ENCODE peak calls at places on chromosomes 2 and 18, in ten cellular contexts. One of them, this sample, is unnamed.

GRCh38 chr2:102892693-102893290 is 131.0 kb downstream of the TMEM182 start:
- DNase-seq in AG04449: no peak
- DNase-seq in Caco-2: no peak
- DNase-seq in GM23338: peak
- DNase-seq in GM20000: no peak
- DNase-seq in nephron progenitor cell: no peak
- DNase-seq in heart right ventricle: no peak
- DNase-seq in stomach: no peak
- DNase-seq in nucleus accumbens: no peak
- DNase-seq in D341Med: no peak
- DNase-seq in this sample: no peak

GRCh38 chr2:239321596-239322413 is 79.0 kb downstream of the HDAC4 start:
- DNase-seq in D341Med: no peak
- DNase-seq in GM23338: no peak
- DNase-seq in nucleus accumbens: no peak
- DNase-seq in GM20000: no peak
- DNase-seq in heart right ventricle: no peak
- DNase-seq in Caco-2: no peak
- DNase-seq in AG04449: no peak
- DNase-seq in nephron progenitor cell: no peak
- DNase-seq in stomach: no peak
- DNase-seq in this sample: peak

GRCh38 chr2:122244830-122245229 is 489.4 kb downstream of the TSN start:
- DNase-seq in stomach: no peak
- DNase-seq in AG04449: no peak
- DNase-seq in nephron progenitor cell: no peak
- DNase-seq in GM23338: no peak
- DNase-seq in GM20000: no peak
- DNase-seq in nucleus accumbens: no peak
- DNase-seq in D341Med: no peak
- DNase-seq in Caco-2: no peak
- DNase-seq in heart right ventricle: no peak
- DNase-seq in this sample: no peak

GRCh38 chr18:50247562-50247961 is 18.7 kb downstream of the CFAP53 start:
- DNase-seq in GM23338: no peak
- DNase-seq in nephron progenitor cell: no peak
- DNase-seq in D341Med: no peak
- DNase-seq in stomach: no peak
- DNase-seq in GM20000: no peak
- DNase-seq in heart right ventricle: no peak
- DNase-seq in AG04449: no peak
- DNase-seq in Caco-2: no peak
- DNase-seq in nucleus accumbens: no peak
- DNase-seq in this sample: no peak

GRCh38 chr2:236557894-236558532 is 11.6 kb upstream of the ACKR3 start:
- DNase-seq in GM23338: peak
- DNase-seq in stomach: no peak
- DNase-seq in Caco-2: no peak
- DNase-seq in AG04449: no peak
- DNase-seq in nephron progenitor cell: no peak
- DNase-seq in heart right ventricle: no peak
- DNase-seq in D341Med: no peak
- DNase-seq in nucleus accumbens: no peak
- DNase-seq in GM20000: no peak
- DNase-seq in this sample: no peak

GRCh38 chr2:12052771-12053170 is 306.3 kb downstream of the LPIN1 start:
- DNase-seq in AG04449: no peak
- DNase-seq in nucleus accumbens: no peak
- DNase-seq in GM20000: no peak
- DNase-seq in heart right ventricle: no peak
- DNase-seq in nephron progenitor cell: no peak
- DNase-seq in D341Med: no peak
- DNase-seq in stomach: no peak
- DNase-seq in Caco-2: no peak
- DNase-seq in GM23338: no peak
- DNase-seq in this sample: no peak

GRCh38 chr18:12278765-12279682 is 24.9 kb downstream of the CIDEA start:
- DNase-seq in GM23338: peak
- DNase-seq in stomach: peak
- DNase-seq in heart right ventricle: peak
- DNase-seq in Caco-2: peak
- DNase-seq in GM20000: no peak
- DNase-seq in AG04449: peak
- DNase-seq in nucleus accumbens: peak
- DNase-seq in D341Med: no peak
- DNase-seq in nephron progenitor cell: peak
- DNase-seq in this sample: no peak

GRCh38 chr2:30294147-30294546 is 62.8 kb downstream of the LBH start:
- DNase-seq in stomach: no peak
- DNase-seq in D341Med: no peak
- DNase-seq in Caco-2: no peak
- DNase-seq in nucleus accumbens: no peak
- DNase-seq in AG04449: no peak
- DNase-seq in GM23338: no peak
- DNase-seq in GM20000: no peak
- DNase-seq in heart right ventricle: no peak
- DNase-seq in nephron progenitor cell: no peak
- DNase-seq in this sample: no peak

GRCh38 chr2:238467772-238468171 is 41.0 kb downstream of the ASB1 start:
- DNase-seq in GM20000: no peak
- DNase-seq in GM23338: no peak
- DNase-seq in heart right ventricle: no peak
- DNase-seq in D341Med: no peak
- DNase-seq in Caco-2: no peak
- DNase-seq in AG04449: peak
- DNase-seq in nephron progenitor cell: no peak
- DNase-seq in stomach: no peak
- DNase-seq in nucleus accumbens: no peak
- DNase-seq in this sample: no peak

GRCh38 chr2:124753842-124754241 is 728.8 kb downstream of the CNTNAP5 start:
- DNase-seq in heart right ventricle: no peak
- DNase-seq in nephron progenitor cell: no peak
- DNase-seq in stomach: no peak
- DNase-seq in Caco-2: no peak
- DNase-seq in D341Med: peak
- DNase-seq in GM20000: no peak
- DNase-seq in AG04449: no peak
- DNase-seq in GM23338: peak
- DNase-seq in nucleus accumbens: no peak
- DNase-seq in this sample: no peak

GRCh38 chr2:11368059-11368572 is 23.7 kb upstream of the ROCK2 start:
- DNase-seq in AG04449: no peak
- DNase-seq in nephron progenitor cell: no peak
- DNase-seq in D341Med: no peak
- DNase-seq in GM20000: no peak
- DNase-seq in Caco-2: no peak
- DNase-seq in heart right ventricle: no peak
- DNase-seq in stomach: no peak
- DNase-seq in nucleus accumbens: no peak
- DNase-seq in GM23338: no peak
- DNase-seq in this sample: no peak

GRCh38 chr2:138777996-138778395 is 2.2 kb downstream of the NXPH2 start:
- DNase-seq in GM23338: peak
- DNase-seq in heart right ventricle: no peak
- DNase-seq in stomach: no peak
- DNase-seq in nucleus accumbens: no peak
- DNase-seq in AG04449: no peak
- DNase-seq in nephron progenitor cell: peak
- DNase-seq in Caco-2: peak
- DNase-seq in GM20000: no peak
- DNase-seq in D341Med: no peak
- DNase-seq in this sample: no peak

GRCh38 chr18:79385749-79386341 is 9.9 kb upstream of the NFATC1 start:
- DNase-seq in stomach: no peak
- DNase-seq in nephron progenitor cell: no peak
- DNase-seq in D341Med: no peak
- DNase-seq in GM20000: peak
- DNase-seq in Caco-2: no peak
- DNase-seq in AG04449: no peak
- DNase-seq in nucleus accumbens: no peak
- DNase-seq in heart right ventricle: no peak
- DNase-seq in GM23338: no peak
- DNase-seq in this sample: no peak

GRCh38 chr2:11248-11941 is 34.9 kb downstream of the FAM110C start:
- DNase-seq in nucleus accumbens: no peak
- DNase-seq in stomach: peak
- DNase-seq in heart right ventricle: peak
- DNase-seq in Caco-2: no peak
- DNase-seq in nephron progenitor cell: peak
- DNase-seq in D341Med: no peak
- DNase-seq in GM20000: no peak
- DNase-seq in GM23338: peak
- DNase-seq in AG04449: no peak
- DNase-seq in this sample: peak

GRCh38 chr2:148515976-148516375 is 128.6 kb upstream of the EPC2 start:
- DNase-seq in GM20000: no peak
- DNase-seq in D341Med: no peak
- DNase-seq in Caco-2: no peak
- DNase-seq in nephron progenitor cell: no peak
- DNase-seq in AG04449: no peak
- DNase-seq in GM23338: no peak
- DNase-seq in heart right ventricle: no peak
- DNase-seq in nucleus accumbens: no peak
- DNase-seq in stomach: no peak
- DNase-seq in this sample: no peak

GRCh38 chr2:97742381-97742847 is 29.0 kb downstream of the ZAP70 start:
- DNase-seq in heart right ventricle: no peak
- DNase-seq in GM20000: no peak
- DNase-seq in nephron progenitor cell: no peak
- DNase-seq in AG04449: no peak
- DNase-seq in GM23338: no peak
- DNase-seq in nucleus accumbens: no peak
- DNase-seq in stomach: no peak
- DNase-seq in Caco-2: no peak
- DNase-seq in D341Med: no peak
- DNase-seq in this sample: no peak

GRCh38 chr18:45046226-45046625 is 365.5 kb downstream of the SETBP1 start:
- DNase-seq in heart right ventricle: no peak
- DNase-seq in D341Med: no peak
- DNase-seq in AG04449: no peak
- DNase-seq in GM23338: no peak
- DNase-seq in nucleus accumbens: no peak
- DNase-seq in Caco-2: no peak
- DNase-seq in stomach: no peak
- DNase-seq in nephron progenitor cell: no peak
- DNase-seq in GM20000: no peak
- DNase-seq in this sample: no peak

GRCh38 chr2:8086796-8087479 is 594.9 kb upstream of the ID2 start:
- DNase-seq in nephron progenitor cell: no peak
- DNase-seq in stomach: no peak
- DNase-seq in Caco-2: no peak
- DNase-seq in GM20000: no peak
- DNase-seq in nucleus accumbens: no peak
- DNase-seq in D341Med: no peak
- DNase-seq in GM23338: no peak
- DNase-seq in AG04449: peak
- DNase-seq in heart right ventricle: no peak
- DNase-seq in this sample: no peak

GRCh38 chr2:19209575-19210341 is 148.7 kb downstream of the OSR1 start:
- DNase-seq in nephron progenitor cell: no peak
- DNase-seq in Caco-2: no peak
- DNase-seq in nucleus accumbens: no peak
- DNase-seq in stomach: no peak
- DNase-seq in GM20000: no peak
- DNase-seq in heart right ventricle: no peak
- DNase-seq in GM23338: no peak
- DNase-seq in AG04449: no peak
- DNase-seq in D341Med: no peak
- DNase-seq in this sample: no peak

GRCh38 chr2:104867351-104868080 is 13.6 kb downstream of the POU3F3 start:
- DNase-seq in D341Med: no peak
- DNase-seq in AG04449: no peak
- DNase-seq in GM20000: peak
- DNase-seq in heart right ventricle: no peak
- DNase-seq in nephron progenitor cell: peak
- DNase-seq in GM23338: peak
- DNase-seq in nucleus accumbens: no peak
- DNase-seq in Caco-2: no peak
- DNase-seq in stomach: no peak
- DNase-seq in this sample: no peak

GRCh38 chr2:131044078-131044756 is 49.0 kb downstream of the FAM168B start:
- DNase-seq in GM23338: no peak
- DNase-seq in D341Med: no peak
- DNase-seq in GM20000: no peak
- DNase-seq in AG04449: no peak
- DNase-seq in Caco-2: no peak
- DNase-seq in nucleus accumbens: no peak
- DNase-seq in heart right ventricle: no peak
- DNase-seq in stomach: peak
- DNase-seq in nephron progenitor cell: no peak
- DNase-seq in this sample: no peak

GRCh38 chr2:188902906-188903305 is 71.3 kb upstream of the COL3A1 start:
- DNase-seq in stomach: no peak
- DNase-seq in GM23338: no peak
- DNase-seq in D341Med: no peak
- DNase-seq in nucleus accumbens: no peak
- DNase-seq in AG04449: no peak
- DNase-seq in Caco-2: no peak
- DNase-seq in heart right ventricle: no peak
- DNase-seq in nephron progenitor cell: no peak
- DNase-seq in GM20000: no peak
- DNase-seq in this sample: no peak

GRCh38 chr18:23982154-23983071 is 32.1 kb upstream of the TTC39C start:
- DNase-seq in Caco-2: no peak
- DNase-seq in GM20000: no peak
- DNase-seq in GM23338: peak
- DNase-seq in nephron progenitor cell: peak
- DNase-seq in D341Med: no peak
- DNase-seq in heart right ventricle: peak
- DNase-seq in stomach: no peak
- DNase-seq in nucleus accumbens: peak
- DNase-seq in AG04449: no peak
- DNase-seq in this sample: peak

GRCh38 chr18:48619016-48619415 is 80.2 kb downstream of the CTIF start:
- DNase-seq in heart right ventricle: no peak
- DNase-seq in GM20000: no peak
- DNase-seq in GM23338: no peak
- DNase-seq in Caco-2: no peak
- DNase-seq in AG04449: no peak
- DNase-seq in nephron progenitor cell: no peak
- DNase-seq in stomach: no peak
- DNase-seq in nucleus accumbens: no peak
- DNase-seq in D341Med: no peak
- DNase-seq in this sample: no peak

GRCh38 chr2:363823-364470 is 76.1 kb upstream of the ALKAL2 start:
- DNase-seq in AG04449: no peak
- DNase-seq in stomach: no peak
- DNase-seq in GM20000: no peak
- DNase-seq in D341Med: no peak
- DNase-seq in nephron progenitor cell: no peak
- DNase-seq in GM23338: no peak
- DNase-seq in Caco-2: no peak
- DNase-seq in heart right ventricle: no peak
- DNase-seq in nucleus accumbens: no peak
- DNase-seq in this sample: no peak

GRCh38 chr2:66301073-66301766 is 133.7 kb upstream of the MEIS1 start:
- DNase-seq in GM20000: no peak
- DNase-seq in GM23338: no peak
- DNase-seq in nephron progenitor cell: no peak
- DNase-seq in stomach: no peak
- DNase-seq in nucleus accumbens: no peak
- DNase-seq in D341Med: no peak
- DNase-seq in Caco-2: no peak
- DNase-seq in heart right ventricle: peak
- DNase-seq in AG04449: no peak
- DNase-seq in this sample: no peak

GRCh38 chr2:190369635-190370034 is 26.2 kb downstream of the INPP1 start:
- DNase-seq in AG04449: no peak
- DNase-seq in GM23338: no peak
- DNase-seq in nephron progenitor cell: no peak
- DNase-seq in GM20000: no peak
- DNase-seq in nucleus accumbens: no peak
- DNase-seq in D341Med: no peak
- DNase-seq in Caco-2: no peak
- DNase-seq in heart right ventricle: no peak
- DNase-seq in stomach: no peak
- DNase-seq in this sample: no peak

GRCh38 chr2:9179572-9180201 is 26.9 kb upstream of the ASAP2 start:
- DNase-seq in D341Med: no peak
- DNase-seq in stomach: peak
- DNase-seq in nephron progenitor cell: no peak
- DNase-seq in GM23338: no peak
- DNase-seq in nucleus accumbens: no peak
- DNase-seq in GM20000: no peak
- DNase-seq in Caco-2: peak
- DNase-seq in heart right ventricle: no peak
- DNase-seq in AG04449: no peak
- DNase-seq in this sample: no peak